ENCODE peak calls at places on chromosomes 16 and 17, in nine cellular contexts. U, L, R, O, B, I, H, A and Q are unnamed samples.

GRCh38 chr17:60729854-60730253 is 52.2 kb downstream of the BCAS3 start:
- DNase-seq in H (no peak), B (no peak), I (no peak), R (no peak), L (no peak), O (no peak), U (no peak), A (no peak), Q (no peak)

GRCh38 chr16:27211026-27211425 is 7.7 kb downstream of the KDM8 start:
- DNase-seq in L (no peak), O (no peak), R (no peak), U (no peak), I (no peak), A (no peak), H (no peak), B (no peak), Q (no peak)

GRCh38 chr17:76075364-76076099 is 951 bp downstream of the GALR2 start:
- DNase-seq in H (no peak), O (no peak), B (no peak), R (no peak), U (no peak), L (peak; percentile 90), A (no peak), I (peak; percentile 69), Q (no peak)

GRCh38 chr17:29760279-29760721 is 137.6 kb upstream of the CORO6 start:
- DNase-seq in A (peak; percentile 6), R (no peak), L (no peak), U (peak; percentile 54), H (no peak), I (peak; percentile 53), B (no peak), O (peak; percentile 54), Q (no peak)

GRCh38 chr17:36673637-36674277 is 72.4 kb downstream of the MRM1 start:
- DNase-seq in L (no peak), O (no peak), H (no peak), A (no peak), I (no peak), B (no peak), R (no peak), U (no peak), Q (no peak)

GRCh38 chr17:80861892-80862291 is 129.7 kb upstream of the CHMP6 start:
- DNase-seq in A (peak; percentile 89), O (no peak), I (peak; percentile 25), H (no peak), L (peak; percentile 83), B (no peak), U (peak; percentile 27), R (peak; percentile 81), Q (no peak)

GRCh38 chr16:8972843-8973586 is 9.3 kb upstream of the USP7 start:
- DNase-seq in H (no peak), L (no peak), R (no peak), O (no peak), B (no peak), I (no peak), U (peak; percentile 80), A (no peak), Q (no peak)

GRCh38 chr17:62807812-62808575 is at the start of gene MARCHF10:
- DNase-seq in I (no peak), R (no peak), H (peak; percentile 93), L (peak; percentile 88), B (peak; percentile 30), A (no peak), U (no peak), O (peak; percentile 33), Q (peak; percentile 43)

GRCh38 chr16:87806246-87806607 is 40.4 kb upstream of the KLHDC4 start:
- DNase-seq in L (no peak), I (no peak), R (no peak), U (peak; percentile 58), H (peak; percentile 37), B (no peak), A (peak; percentile 53), O (no peak), Q (no peak)

GRCh38 chr17:33330877-33331276 is 37.8 kb upstream of the ASIC2 start:
- DNase-seq in O (no peak), B (no peak), H (no peak), I (no peak), A (peak; percentile 0), U (no peak), R (no peak), L (no peak), Q (no peak)

GRCh38 chr17:33334703-33335102 is 41.6 kb upstream of the ASIC2 start:
- DNase-seq in L (no peak), B (no peak), I (no peak), A (no peak), R (no peak), O (no peak), H (no peak), U (no peak), Q (no peak)

GRCh38 chr17:33338242-33338641 is 45.1 kb upstream of the ASIC2 start:
- DNase-seq in U (no peak), A (no peak), H (no peak), L (no peak), O (no peak), B (no peak), R (no peak), I (no peak), Q (no peak)

GRCh38 chr17:33335491-33336173 is 42.5 kb upstream of the ASIC2 start:
- DNase-seq in L (peak; percentile 85), I (no peak), B (no peak), O (no peak), H (no peak), U (no peak), A (no peak), R (no peak), Q (no peak)
- TF ChIP-seq CTCF in L (peak; percentile 81), I (no peak), B (no peak), O (no peak), H (peak; percentile 24), U (peak; percentile 9), A (no peak), R (no peak), Q (peak; percentile 39)

DNA sequence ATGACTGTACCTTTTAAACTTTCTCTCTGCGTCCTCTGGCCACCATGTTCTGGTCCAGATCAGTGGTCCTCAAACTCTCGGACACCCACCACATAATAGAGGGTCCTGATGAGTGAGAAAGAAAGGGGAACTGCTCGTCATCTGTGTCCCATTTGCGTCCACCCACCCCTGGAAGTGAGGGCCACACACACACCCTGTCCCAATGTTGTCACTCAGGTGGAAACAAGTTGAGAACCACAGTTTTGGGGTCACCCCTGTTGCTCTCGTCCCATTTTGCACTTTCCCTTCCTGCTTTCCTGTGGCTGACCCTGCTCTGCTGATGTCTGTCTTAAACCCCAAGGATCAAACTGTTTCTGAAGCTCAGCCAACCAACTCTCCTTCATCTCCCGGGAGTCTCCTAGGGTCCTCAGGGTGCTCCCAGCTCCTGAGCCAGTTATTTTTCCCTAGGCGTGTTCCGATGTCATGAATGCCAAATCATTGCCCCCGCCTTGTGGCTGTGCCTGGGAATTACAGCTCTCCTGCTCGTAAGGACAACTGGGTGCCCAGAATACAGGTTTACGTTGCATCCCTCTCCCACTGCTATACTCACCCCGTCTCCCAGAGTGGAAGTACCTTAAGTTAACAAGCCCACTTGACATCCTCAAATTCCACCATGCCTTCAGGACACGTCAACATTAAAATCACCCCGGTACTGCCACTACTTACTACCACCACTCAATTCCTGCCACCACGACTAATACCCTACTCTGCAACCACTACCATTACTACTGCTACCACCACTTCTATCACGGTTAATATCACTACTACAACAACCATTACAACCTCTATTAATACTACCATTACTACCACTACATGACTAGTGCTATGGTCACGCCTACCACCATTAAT is 26.0 kb upstream of the HNF1B start:
- DNase-seq in U (peak; percentile 63), A (peak; percentile 75), H (peak; percentile 56), B (peak; percentile 57), I (peak; percentile 71), L (peak; percentile 93), R (no peak), O (no peak), Q (peak; percentile 43)
- TF ChIP-seq CTCF in U (peak; percentile 89), A (peak; percentile 87), H (peak; percentile 88), B (peak; percentile 86), I (peak; percentile 96), L (peak; percentile 82), R (no peak), O (peak; percentile 65), Q (peak; percentile 71)

GRCh38 chr17:73595931-73596330 is 48.3 kb downstream of the SDK2 start:
- DNase-seq in H (no peak), R (no peak), L (no peak), B (no peak), O (no peak), A (peak; percentile 3), I (no peak), U (no peak), Q (no peak)
- TF ChIP-seq CTCF in H (no peak), R (no peak), L (no peak), B (no peak), O (no peak), A (no peak), I (no peak), U (no peak), Q (no peak)

GRCh38 chr17:12574525-12574924 is 91.2 kb upstream of the MYOCD start:
- DNase-seq in L (no peak), A (no peak), H (no peak), B (no peak), U (no peak), O (no peak), I (no peak), R (no peak), Q (no peak)
- TF ChIP-seq CTCF in L (no peak), A (no peak), H (no peak), B (no peak), U (no peak), O (no peak), I (no peak), R (no peak), Q (no peak)

GRCh38 chr16:83219285-83219684 is 588.5 kb upstream of the HSBP1 start:
- DNase-seq in A (no peak), O (no peak), I (no peak), B (no peak), H (no peak), R (no peak), U (no peak), L (no peak), Q (no peak)

GRCh38 chr16:83211711-83212110 is 584.9 kb downstream of the CDH13 start:
- DNase-seq in I (peak; percentile 44), R (no peak), O (no peak), U (no peak), A (no peak), L (peak; percentile 58), H (no peak), B (no peak), Q (no peak)

GRCh38 chr16:83212301-83212841 is 585.6 kb downstream of the CDH13 start:
- DNase-seq in A (no peak), L (no peak), H (no peak), U (no peak), B (no peak), I (peak; percentile 25), R (no peak), O (no peak), Q (no peak)

GRCh38 chr16:83214671-83215070 is 587.9 kb downstream of the CDH13 start:
- DNase-seq in L (no peak), I (no peak), R (no peak), B (no peak), U (no peak), O (no peak), A (no peak), H (no peak), Q (no peak)

DNA sequence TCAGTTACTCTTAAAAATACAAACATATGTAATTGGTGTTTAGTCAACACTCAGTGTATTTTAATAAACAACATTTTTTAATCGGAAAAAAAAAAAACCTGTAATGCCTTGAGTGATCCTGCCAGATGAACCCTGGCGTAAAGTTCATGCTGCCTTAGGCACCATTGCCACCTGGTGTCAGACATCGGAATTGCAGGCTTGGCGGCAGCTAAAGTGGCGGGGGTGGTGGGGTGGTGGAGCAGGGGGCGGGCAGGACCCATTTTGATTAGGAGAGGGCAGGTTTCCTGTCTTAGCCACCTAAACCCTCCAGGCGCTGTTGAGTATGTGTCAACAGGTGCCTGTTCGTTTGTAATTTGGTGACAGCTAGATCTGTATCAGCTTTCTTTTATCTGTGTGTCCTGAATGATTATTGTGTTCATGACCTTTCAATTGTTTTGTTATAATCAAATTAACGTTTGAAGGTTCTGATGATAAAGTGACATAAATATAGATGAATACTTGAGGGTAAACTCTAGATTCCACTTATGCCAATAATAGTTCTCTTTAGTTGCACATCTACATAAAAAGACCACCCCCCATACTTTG is 588.7 kb downstream of the CDH13 start:
- DNase-seq in I (peak; percentile 34), R (no peak), U (no peak), H (peak; percentile 4), B (peak; percentile 23), O (peak; percentile 13), A (peak; percentile 59), L (peak; percentile 97), Q (peak; percentile 55)
- TF ChIP-seq CTCF in I (peak; percentile 81), R (no peak), U (peak; percentile 74), H (peak; percentile 86), B (peak; percentile 37), O (peak; percentile 91), A (peak; percentile 87), L (peak; percentile 92), Q (peak; percentile 85)